ENCODE peak calls at places on chromosomes 12 and 14, in ten cellular contexts. G is heart left ventricle, P is bronchial epithelial cell, W is GM06990, K is heart right ventricle, I is uterus, O is endothelial cell of umbilical vein, A is esophagus squamous epithelium, Q is gastrocnemius medialis, V is hepatocyte. H is an unnamed sample. For H3K36me3, the result is how much of the 10 kb centered on the place peaks cover.

GRCh38 chr12:4911316-4911994 is 1.8 kb downstream of the KCNA1 start:
- DNase-seq in G (peak), P (no peak), W (no peak), K (no peak), I (no peak), O (no peak), A (no peak), Q (no peak), V (no peak), H (no peak)

GRCh38 chr14:22524784-22525161 is 64.3 kb downstream of the DAD1 start:
- DNase-seq in G (no peak), P (peak), W (no peak), K (no peak), I (no peak), O (no peak), A (no peak), Q (no peak), V (no peak), H (no peak)

GRCh38 chr14:92323916-92324818 is 1.2 kb downstream of the SLC24A4 start:
- DNase-seq in G (no peak), P (no peak), W (peak), K (no peak), I (no peak), O (no peak), A (no peak), Q (no peak), V (no peak), H (no peak)

GRCh38 chr14:37559386-37559785 is 35.7 kb downstream of the FOXA1 start:
- DNase-seq in G (no peak), P (peak), W (no peak), K (no peak), I (no peak), O (no peak), A (no peak), Q (no peak), V (no peak), H (no peak)

GRCh38 chr12:121513464-121514183 is 67.2 kb downstream of the KDM2B start:
- DNase-seq in G (no peak), P (peak), W (peak), K (no peak), I (no peak), O (no peak), A (no peak), Q (no peak), V (peak), H (no peak)

GRCh38 chr14:103030741-103031565 is 26.4 kb downstream of the CDC42BPB start:
- DNase-seq in G (peak), P (no peak), W (no peak), K (no peak), I (no peak), O (no peak), A (no peak), Q (no peak), V (no peak), H (no peak)

GRCh38 chr14:49920260-49920659 is 27.4 kb downstream of the ARF6 start:
- DNase-seq in G (no peak), P (no peak), W (no peak), K (no peak), I (no peak), O (no peak), A (no peak), Q (no peak), V (no peak), H (no peak)

GRCh38 chr12:111448266-111448830 is 42.6 kb downstream of the SH2B3 start:
- DNase-seq in G (no peak), P (no peak), W (no peak), K (no peak), I (no peak), O (no peak), A (no peak), Q (no peak), V (no peak), H (no peak)

GRCh38 chr12:51217968-51218606 is at the start of gene POU6F1:
- DNase-seq in G (peak), P (peak), W (peak), K (peak), I (peak), O (peak), A (no peak), Q (peak), V (peak), H (peak)

GRCh38 chr14:43803076-43803689 is 703.9 kb downstream of the FSCB start:
- DNase-seq in G (no peak), P (no peak), W (no peak), K (no peak), I (no peak), O (no peak), A (no peak), Q (no peak), V (no peak), H (no peak)

GRCh38 chr12:25578739-25579138 is 25.7 kb upstream of the LMNTD1 start:
- DNase-seq in G (no peak), P (no peak), W (no peak), K (no peak), I (no peak), O (no peak), A (no peak), Q (no peak), V (no peak), H (no peak)

GRCh38 chr12:88432536-88433462 is 147.5 kb downstream of the KITLG start:
- DNase-seq in G (no peak), P (peak), W (no peak), K (peak), I (peak), O (no peak), A (no peak), Q (no peak), V (no peak), H (no peak)

GRCh38 chr12:120314220-120314619 is 12.1 kb downstream of the SIRT4 start:
- DNase-seq in G (no peak), P (no peak), W (no peak), K (no peak), I (no peak), O (peak), A (no peak), Q (no peak), V (no peak), H (no peak)

GRCh38 chr14:103199141-103199540 is 75.9 kb downstream of the TNFAIP2 start:
- DNase-seq in G (no peak), P (no peak), W (no peak), K (no peak), I (peak), O (no peak), A (no peak), Q (no peak), V (no peak), H (peak)

GRCh38 chr12:10235761-10236631 is 23.3 kb downstream of the GABARAPL1 start:
- DNase-seq in G (no peak), P (peak), W (no peak), K (no peak), I (peak), O (peak), A (no peak), Q (no peak), V (peak), H (no peak)

GRCh38 chr14:35878272-35879140 is 52.4 kb downstream of the BRMS1L start:
- DNase-seq in G (no peak), P (peak), W (no peak), K (peak), I (peak), O (peak), A (no peak), Q (no peak), V (peak), H (no peak)

GRCh38 chr14:30331030-30331429 is 227.9 kb upstream of the G2E3 start:
- DNase-seq in G (no peak), P (no peak), W (no peak), K (no peak), I (no peak), O (no peak), A (no peak), Q (no peak), V (no peak), H (no peak)

DNA sequence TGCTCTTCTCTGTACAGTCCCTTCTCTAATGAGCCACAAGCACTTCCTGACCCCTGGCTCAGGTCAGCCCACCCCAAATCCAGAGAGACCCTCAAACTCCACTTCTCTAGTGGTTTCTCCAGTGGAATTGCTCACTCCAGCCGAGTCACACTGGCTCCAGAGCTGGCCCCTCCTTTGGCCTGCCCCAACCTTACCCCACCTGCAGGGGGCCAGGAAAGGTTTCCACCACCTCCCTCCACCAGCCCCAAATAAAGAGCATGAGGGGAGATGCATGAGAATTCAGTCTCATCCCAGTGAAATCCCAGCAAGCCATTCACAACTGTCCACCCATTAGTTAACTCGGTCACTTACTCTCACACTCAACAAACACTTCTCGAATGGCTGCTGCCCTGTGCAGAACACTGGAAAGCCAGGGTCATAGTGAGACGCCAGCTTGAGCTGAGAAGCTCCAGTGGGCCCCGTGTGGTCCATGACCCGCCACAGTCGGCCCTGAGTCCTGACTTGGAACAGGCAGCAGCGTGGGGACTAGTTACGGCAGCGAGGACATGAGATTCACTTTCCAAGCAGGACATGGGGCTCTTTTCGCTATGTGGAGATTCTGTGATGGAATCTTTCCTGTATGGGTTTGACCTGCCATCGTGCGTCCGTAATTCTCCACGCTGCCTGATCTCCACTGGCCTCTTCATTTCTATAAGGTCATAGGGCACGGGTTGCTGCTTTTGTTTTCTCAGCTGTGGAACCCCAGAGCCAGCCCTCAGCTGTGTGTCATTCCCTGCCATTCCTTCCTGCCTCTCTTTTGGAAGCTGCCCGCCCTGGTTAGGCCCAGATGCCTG is 44.2 kb downstream of the SLC6A12 start:
- DNase-seq in G (no peak), P (no peak), W (no peak), K (no peak), I (no peak), O (no peak), A (no peak), Q (no peak), V (no peak), H (no peak)
- TF ChIP-seq CTCF in G (no peak), P (no peak), W (peak), K (no peak), I (no peak), O (peak), A (no peak), Q (no peak), V (no peak), H (no peak)

GRCh38 chr12:109930028-109930800 is 30.1 kb downstream of the TCHP start:
- DNase-seq in G (no peak), P (no peak), W (no peak), K (no peak), I (no peak), O (no peak), A (no peak), Q (no peak), V (no peak), H (no peak)

GRCh38 chr12:109931143-109931542 is 31.1 kb downstream of the TCHP start:
- DNase-seq in G (no peak), P (no peak), W (no peak), K (no peak), I (no peak), O (no peak), A (no peak), Q (no peak), V (no peak), H (no peak)

GRCh38 chr12:109937371-109937770 is 37.3 kb downstream of the TCHP start:
- DNase-seq in G (no peak), P (no peak), W (no peak), K (no peak), I (no peak), O (peak), A (no peak), Q (no peak), V (no peak), H (no peak)

GRCh38 chr12:109934026-109934425 is 34.0 kb downstream of the TCHP start:
- DNase-seq in G (no peak), P (no peak), W (no peak), K (no peak), I (no peak), O (peak), A (no peak), Q (no peak), V (no peak), H (no peak)

GRCh38 chr12:109932878-109933503 is 32.9 kb downstream of the TCHP start:
- DNase-seq in G (no peak), P (no peak), W (no peak), K (peak), I (peak), O (no peak), A (no peak), Q (no peak), V (no peak), H (no peak)
- H3K36me3 ChIP-seq in G (half or more), P (under half), W (under half), K (half or more), I (under half), O (under half), A (half or more), Q (under half), V (under half), H (half or more)

DNA sequence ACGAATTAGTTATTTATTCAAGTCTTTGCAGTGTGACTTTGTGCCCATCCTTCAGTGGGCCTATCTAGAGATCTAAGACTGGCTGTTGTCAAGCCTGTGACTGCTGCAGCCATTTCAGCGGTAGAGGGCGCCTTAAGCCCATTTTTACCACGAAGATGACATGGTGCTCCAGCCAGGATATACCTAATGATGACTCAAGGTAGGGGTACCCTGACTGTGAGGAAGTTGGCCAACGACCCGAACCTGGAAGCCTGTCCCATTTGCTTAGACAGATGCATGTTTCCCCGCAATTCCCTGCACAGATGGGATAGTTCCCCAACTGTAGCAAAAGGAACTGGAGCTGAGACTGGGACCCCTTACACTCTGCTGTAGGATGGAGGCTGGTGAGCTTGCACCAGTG is 41.3 kb downstream of the RAB3IP start:
- DNase-seq in G (no peak), P (peak), W (no peak), K (no peak), I (no peak), O (peak), A (no peak), Q (no peak), V (no peak), H (no peak)
- TF ChIP-seq CTCF in G (no peak), P (peak), W (peak), K (no peak), I (no peak), O (peak), A (no peak), Q (no peak), V (peak), H (no peak)

GRCh38 chr12:6528539-6529235 is 5.6 kb upstream of the GAPDH start:
- DNase-seq in G (no peak), P (no peak), W (no peak), K (no peak), I (no peak), O (no peak), A (no peak), Q (no peak), V (no peak), H (no peak)
- H3K36me3 ChIP-seq in G (half or more), P (under half), W (half or more), K (half or more), I (under half), O (under half), A (half or more), Q (under half), V (under half), H (under half)